ENCODE peak calls at places on chromosomes 11 and 22, in four cellular contexts. S, K, E and Z are unnamed samples.

GRCh38 chr11:64888761-64889511 is 10.5 kb upstream of the EHD1 start:
- DNase-seq in E (no peak), K (peak; percentile 82), S (no peak), Z (no peak)

GRCh38 chr11:126702165-126702738 is 298.3 kb downstream of the KIRREL3 start:
- DNase-seq in K (no peak), S (peak; percentile 14), E (no peak), Z (no peak)

GRCh38 chr22:38230108-38230825 is 28.5 kb downstream of the MAFF start:
- DNase-seq in S (no peak), E (peak; percentile 60), K (no peak), Z (no peak)

GRCh38 chr11:14454861-14455632 is 44.6 kb downstream of the COPB1 start:
- DNase-seq in E (no peak), S (no peak), K (no peak), Z (no peak)

GRCh38 chr11:16603245-16603644 is 135.2 kb upstream of the C11orf58 start:
- DNase-seq in K (no peak), S (no peak), E (no peak), Z (no peak)

GRCh38 chr11:126584028-126584427 is 228.5 kb downstream of the ST3GAL4 start:
- DNase-seq in E (no peak), K (no peak), S (no peak), Z (no peak)

GRCh38 chr11:123429336-123429735 is 733 bp upstream of the GRAMD1B start:
- DNase-seq in K (no peak), E (no peak), S (peak; percentile 47), Z (no peak)

GRCh38 chr11:14329702-14330101 is 29.3 kb downstream of the RRAS2 start:
- DNase-seq in K (no peak), E (no peak), S (no peak), Z (no peak)

GRCh38 chr11:10605941-10606381 is 37.5 kb upstream of the LYVE1 start:
- DNase-seq in E (no peak), K (peak; percentile 77), S (peak; percentile 56), Z (no peak)

GRCh38 chr11:128603752-128604472 is 16.6 kb upstream of the ETS1 start:
- DNase-seq in K (no peak), S (no peak), E (no peak), Z (no peak)

GRCh38 chr11:102762414-102762813 is 18.0 kb downstream of the MMP10 start:
- DNase-seq in K (no peak), S (peak; percentile 82), E (no peak), Z (no peak)

GRCh38 chr11:8262552-8263108 is 1.0 kb downstream of the LMO1 start:
- DNase-seq in E (no peak), S (peak; percentile 69), K (no peak), Z (peak; percentile 37)

GRCh38 chr11:119509969-119510401 is 87.0 kb upstream of the THY1 start:
- DNase-seq in S (peak; percentile 93), K (no peak), E (no peak), Z (no peak)

GRCh38 chr22:39237276-39238123 is 7.3 kb downstream of the PDGFB start:
- DNase-seq in S (no peak), K (no peak), E (no peak), Z (no peak)

GRCh38 chr11:103035656-103036434 is 56.1 kb downstream of the DCUN1D5 start:
- DNase-seq in E (no peak), S (peak; percentile 77), K (no peak), Z (no peak)

GRCh38 chr11:16406226-16406625 is 49.9 kb upstream of the SOX6 start:
- DNase-seq in S (peak; percentile 20), K (no peak), E (no peak), Z (no peak)

GRCh38 chr22:19429950-19430889 is 1.3 kb downstream of the HIRA start:
- DNase-seq in K (no peak), E (peak; percentile 37), S (peak; percentile 70), Z (no peak)

GRCh38 chr11:104841185-104841584 is 57.1 kb downstream of the CASP12 start:
- DNase-seq in K (no peak), E (no peak), S (no peak), Z (no peak)

GRCh38 chr11:116397556-116398167 is 375.1 kb downstream of the BUD13 start:
- DNase-seq in S (peak; percentile 22), E (no peak), K (no peak), Z (no peak)

GRCh38 chr11:122186439-122187080 is 70.5 kb upstream of the BLID start:
- DNase-seq in E (no peak), S (peak; percentile 98), K (no peak), Z (no peak)

GRCh38 chr11:17457361-17458104 is 19.1 kb downstream of the ABCC8 start:
- DNase-seq in E (no peak), K (no peak), S (no peak), Z (no peak)

DNA sequence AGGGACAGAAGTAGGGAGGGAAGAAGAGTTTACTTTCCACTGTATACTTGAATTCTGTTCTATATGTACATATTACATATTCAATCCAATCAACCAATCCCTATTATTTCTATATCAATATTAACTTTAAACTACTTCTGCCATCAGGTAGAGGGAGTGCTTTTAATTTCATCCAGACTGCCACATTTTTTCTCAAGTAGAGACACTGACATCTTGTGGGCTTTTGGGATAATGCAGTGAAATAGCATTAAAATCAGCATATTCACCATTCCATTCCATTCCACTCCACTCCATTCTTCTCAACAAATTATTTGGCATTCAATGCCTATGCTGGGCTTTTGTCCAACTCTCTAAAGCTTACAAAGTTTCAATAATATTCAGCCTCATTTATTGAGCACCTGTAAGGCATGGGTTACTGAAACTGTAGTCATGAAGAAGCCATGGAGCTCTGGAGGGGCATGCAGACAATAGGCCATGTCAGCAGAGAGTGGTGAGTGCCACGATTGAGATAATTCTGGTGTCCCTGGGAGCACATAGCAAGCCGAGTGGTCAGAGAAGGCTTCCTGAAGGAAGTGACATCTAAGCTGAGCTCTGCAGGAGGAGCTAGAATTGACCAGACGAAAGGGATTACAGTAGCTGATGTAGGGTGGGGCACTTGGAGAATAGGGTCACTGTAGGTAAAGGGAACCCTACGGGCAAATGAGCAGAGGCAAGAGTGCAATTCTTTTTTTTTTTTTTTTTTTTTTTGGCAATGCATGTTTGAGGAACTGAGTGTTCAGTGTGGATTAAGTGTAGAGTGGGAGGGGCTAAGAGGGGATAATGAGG is 12.8 kb upstream of the CLPB start:
- DNase-seq in S (peak; percentile 59), K (no peak), E (no peak), Z (no peak)
- TF ChIP-seq CTCF in S (peak; percentile 80), K (peak; percentile 41), E (peak; percentile 65), Z (peak; percentile 74)

GRCh38 chr11:71084306-71085012 is 167.9 kb downstream of the SHANK2 start:
- DNase-seq in E (no peak), K (no peak), S (no peak), Z (no peak)

GRCh38 chr11:71081704-71082230 is 170.6 kb downstream of the SHANK2 start:
- DNase-seq in E (no peak), S (no peak), K (no peak), Z (no peak)

GRCh38 chr11:71080239-71081097 is 171.9 kb downstream of the SHANK2 start:
- DNase-seq in K (no peak), E (no peak), S (peak; percentile 8), Z (peak; percentile 17)

GRCh38 chr11:71083105-71083504 is 169.3 kb downstream of the SHANK2 start:
- DNase-seq in S (no peak), E (no peak), K (no peak), Z (no peak)

GRCh38 chr11:71082454-71082853 is 169.9 kb downstream of the SHANK2 start:
- DNase-seq in E (no peak), K (no peak), S (no peak), Z (no peak)
- TF ChIP-seq CTCF in E (no peak), K (no peak), S (no peak), Z (no peak)

DNA sequence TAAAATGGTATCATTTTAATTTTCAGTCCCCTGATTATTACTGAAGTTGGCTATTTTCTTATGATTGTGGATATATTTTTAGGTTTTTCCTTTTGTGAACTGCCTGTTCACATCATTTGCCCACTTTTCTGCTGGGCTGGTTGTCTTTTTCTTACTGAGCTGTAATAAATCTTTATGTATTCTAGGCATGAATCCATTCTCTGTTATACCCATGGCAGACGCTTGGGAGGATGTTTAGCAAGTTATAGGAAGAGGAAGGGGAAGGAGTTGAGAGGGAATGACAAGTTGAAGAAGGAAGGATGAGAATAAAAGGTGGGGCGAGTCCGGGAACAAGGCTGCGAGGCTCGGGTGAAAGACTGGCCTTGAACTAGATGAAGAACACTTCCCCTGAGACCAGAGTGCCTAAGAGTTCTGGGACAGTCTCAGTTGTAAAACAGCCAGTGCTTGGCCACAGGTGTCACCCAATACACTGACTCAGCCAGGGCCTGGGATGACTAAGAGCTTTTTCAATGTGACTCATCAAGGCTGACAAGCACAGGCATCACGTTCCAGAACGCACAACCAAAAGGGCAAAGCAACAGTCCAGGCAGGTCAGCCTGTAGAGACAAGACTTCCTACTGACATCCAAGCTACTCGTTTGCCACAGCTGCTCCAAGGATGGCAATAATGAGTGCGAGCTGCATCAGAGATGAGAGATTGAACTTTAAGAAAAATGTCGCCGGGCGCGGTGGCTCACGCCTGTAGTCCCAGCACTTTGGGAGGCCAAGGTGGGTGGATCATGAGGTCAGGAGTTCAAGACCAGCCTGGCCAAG is 35.2 kb downstream of the LRFN4 start:
- DNase-seq in K (peak; percentile 32), E (no peak), S (peak; percentile 93), Z (no peak)
- TF ChIP-seq CTCF in K (no peak), E (no peak), S (no peak), Z (no peak)

GRCh38 chr22:30606455-30607299 is at the start of gene TCN2:
- DNase-seq in K (peak; percentile 83), E (peak; percentile 29), S (peak; percentile 77), Z (peak; percentile 73)

GRCh38 chr22:30607300-30607930 is 441 bp downstream of the TCN2 start:
- DNase-seq in K (no peak), E (no peak), S (no peak), Z (no peak)

GRCh38 chr22:30604723-30605122 is 2.3 kb upstream of the TCN2 start:
- DNase-seq in K (no peak), E (no peak), S (no peak), Z (no peak)

GRCh38 chr22:30607939-30608338 is 965 bp downstream of the TCN2 start:
- DNase-seq in E (no peak), K (no peak), S (no peak), Z (no peak)

DNA sequence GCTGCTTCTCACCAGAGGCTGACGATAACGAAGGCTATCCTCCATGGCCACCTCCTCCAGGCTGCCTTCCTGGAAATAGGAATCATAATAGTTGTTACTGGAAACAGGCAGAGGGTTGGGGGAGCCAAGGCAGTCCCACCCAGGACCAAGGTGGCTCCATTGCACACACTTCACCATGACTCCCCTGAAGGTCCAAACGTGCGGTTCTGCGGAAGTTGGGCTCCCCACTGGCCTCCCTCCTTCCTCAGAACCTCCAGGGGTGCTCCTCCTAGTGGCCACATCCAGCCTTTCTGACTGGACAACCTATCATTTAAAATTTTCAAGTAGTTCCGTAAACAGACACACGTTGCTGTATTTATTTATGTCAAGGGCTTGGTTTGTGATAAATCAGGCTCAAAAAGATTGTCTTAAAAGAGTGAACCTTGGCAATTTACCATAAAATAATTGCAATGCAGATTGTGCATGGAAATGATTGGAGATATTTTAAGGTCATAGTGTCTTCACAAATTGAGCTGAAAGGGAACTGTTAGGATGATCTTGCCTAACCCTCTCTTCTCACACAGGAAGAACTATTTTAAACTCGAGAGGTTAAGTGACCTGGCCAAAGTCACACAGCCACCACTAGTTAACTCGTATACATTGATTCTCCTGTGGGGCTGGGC is 1.4 kb upstream of the TCN2 start:
- DNase-seq in S (peak; percentile 10), K (no peak), E (no peak), Z (no peak)
- TF ChIP-seq CTCF in S (peak; percentile 84), K (peak; percentile 35), E (peak; percentile 77), Z (peak; percentile 68)

GRCh38 chr22:48365386-48365785 is 1462.3 kb downstream of the BRD1 start:
- DNase-seq in S (no peak), K (no peak), E (no peak), Z (no peak)
- TF ChIP-seq CTCF in S (no peak), K (no peak), E (no peak), Z (no peak)